ENCODE peak calls at places on chromosomes 7 and 10, in ten cellular contexts. One of them, this sample, is unnamed.

GRCh38 chr7:26944486-26944885 is 80.1 kb upstream of the SKAP2 start:
- DNase-seq in NCI-H2171 treated with DMSO at 0.1 percent for 48 hours: peak
- DNase-seq in Jurkat, Clone E6-1: no peak
- DNase-seq in stimulated activated CD8-positive, alpha-beta memory T cell treated with anti-CD3 and anti-CD28 coated beads, Interleukin-15, amount 100 ng/mL, for 4 hours: no peak
- DNase-seq in A172: no peak
- DNase-seq in type B pancreatic cell: no peak
- DNase-seq in Ammon's horn: no peak
- DNase-seq in activated T-helper 1 cell treated with Interleukin-2 at 50 U/mL for 16 hours: no peak
- DNase-seq in neural crest cell: no peak
- DNase-seq in stimulated activated CD4-positive, alpha-beta T cell treated with anti-CD3 and anti-CD28 coated beads, Interleukin-4, amount 100 ng/mL, for 48 hours: no peak
- DNase-seq in this sample: no peak

GRCh38 chr7:81690688-81691087 is 79.2 kb downstream of the HGF start:
- DNase-seq in neural crest cell: no peak
- DNase-seq in A172: no peak
- DNase-seq in NCI-H2171 treated with DMSO at 0.1 percent for 48 hours: no peak
- DNase-seq in activated T-helper 1 cell treated with Interleukin-2 at 50 U/mL for 16 hours: no peak
- DNase-seq in Jurkat, Clone E6-1: no peak
- DNase-seq in Ammon's horn: no peak
- DNase-seq in type B pancreatic cell: no peak
- DNase-seq in stimulated activated CD4-positive, alpha-beta T cell treated with anti-CD3 and anti-CD28 coated beads, Interleukin-4, amount 100 ng/mL, for 48 hours: no peak
- DNase-seq in stimulated activated CD8-positive, alpha-beta memory T cell treated with anti-CD3 and anti-CD28 coated beads, Interleukin-15, amount 100 ng/mL, for 4 hours: no peak
- DNase-seq in this sample: no peak

GRCh38 chr7:138036135-138036534 is 34.2 kb upstream of the CREB3L2 start:
- DNase-seq in activated T-helper 1 cell treated with Interleukin-2 at 50 U/mL for 16 hours: no peak
- DNase-seq in Jurkat, Clone E6-1: no peak
- DNase-seq in type B pancreatic cell: no peak
- DNase-seq in stimulated activated CD4-positive, alpha-beta T cell treated with anti-CD3 and anti-CD28 coated beads, Interleukin-4, amount 100 ng/mL, for 48 hours: no peak
- DNase-seq in A172: no peak
- DNase-seq in NCI-H2171 treated with DMSO at 0.1 percent for 48 hours: no peak
- DNase-seq in Ammon's horn: no peak
- DNase-seq in stimulated activated CD8-positive, alpha-beta memory T cell treated with anti-CD3 and anti-CD28 coated beads, Interleukin-15, amount 100 ng/mL, for 4 hours: no peak
- DNase-seq in neural crest cell: no peak
- DNase-seq in this sample: no peak

GRCh38 chr7:141042222-141043193 is 27.8 kb upstream of the MRPS33 start:
- DNase-seq in NCI-H2171 treated with DMSO at 0.1 percent for 48 hours: no peak
- DNase-seq in type B pancreatic cell: no peak
- DNase-seq in Ammon's horn: no peak
- DNase-seq in stimulated activated CD4-positive, alpha-beta T cell treated with anti-CD3 and anti-CD28 coated beads, Interleukin-4, amount 100 ng/mL, for 48 hours: no peak
- DNase-seq in neural crest cell: no peak
- DNase-seq in stimulated activated CD8-positive, alpha-beta memory T cell treated with anti-CD3 and anti-CD28 coated beads, Interleukin-15, amount 100 ng/mL, for 4 hours: no peak
- DNase-seq in Jurkat, Clone E6-1: no peak
- DNase-seq in A172: no peak
- DNase-seq in activated T-helper 1 cell treated with Interleukin-2 at 50 U/mL for 16 hours: no peak
- DNase-seq in this sample: no peak

GRCh38 chr10:116961305-116962251 is 43.4 kb downstream of the SHTN1 start:
- DNase-seq in type B pancreatic cell: no peak
- DNase-seq in activated T-helper 1 cell treated with Interleukin-2 at 50 U/mL for 16 hours: no peak
- DNase-seq in A172: no peak
- DNase-seq in stimulated activated CD8-positive, alpha-beta memory T cell treated with anti-CD3 and anti-CD28 coated beads, Interleukin-15, amount 100 ng/mL, for 4 hours: no peak
- DNase-seq in neural crest cell: no peak
- DNase-seq in NCI-H2171 treated with DMSO at 0.1 percent for 48 hours: no peak
- DNase-seq in Jurkat, Clone E6-1: no peak
- DNase-seq in stimulated activated CD4-positive, alpha-beta T cell treated with anti-CD3 and anti-CD28 coated beads, Interleukin-4, amount 100 ng/mL, for 48 hours: no peak
- DNase-seq in Ammon's horn: peak
- DNase-seq in this sample: no peak

GRCh38 chr7:77306231-77307067 is 106.8 kb upstream of the FGL2 start:
- DNase-seq in activated T-helper 1 cell treated with Interleukin-2 at 50 U/mL for 16 hours: no peak
- DNase-seq in type B pancreatic cell: no peak
- DNase-seq in A172: no peak
- DNase-seq in Ammon's horn: peak
- DNase-seq in NCI-H2171 treated with DMSO at 0.1 percent for 48 hours: no peak
- DNase-seq in neural crest cell: no peak
- DNase-seq in Jurkat, Clone E6-1: no peak
- DNase-seq in stimulated activated CD8-positive, alpha-beta memory T cell treated with anti-CD3 and anti-CD28 coated beads, Interleukin-15, amount 100 ng/mL, for 4 hours: no peak
- DNase-seq in stimulated activated CD4-positive, alpha-beta T cell treated with anti-CD3 and anti-CD28 coated beads, Interleukin-4, amount 100 ng/mL, for 48 hours: no peak
- DNase-seq in this sample: no peak

GRCh38 chr10:30028006-30028441 is 31.4 kb downstream of the JCAD start:
- DNase-seq in A172: no peak
- DNase-seq in Ammon's horn: no peak
- DNase-seq in stimulated activated CD8-positive, alpha-beta memory T cell treated with anti-CD3 and anti-CD28 coated beads, Interleukin-15, amount 100 ng/mL, for 4 hours: no peak
- DNase-seq in NCI-H2171 treated with DMSO at 0.1 percent for 48 hours: no peak
- DNase-seq in type B pancreatic cell: no peak
- DNase-seq in activated T-helper 1 cell treated with Interleukin-2 at 50 U/mL for 16 hours: no peak
- DNase-seq in neural crest cell: no peak
- DNase-seq in stimulated activated CD4-positive, alpha-beta T cell treated with anti-CD3 and anti-CD28 coated beads, Interleukin-4, amount 100 ng/mL, for 48 hours: no peak
- DNase-seq in Jurkat, Clone E6-1: peak
- DNase-seq in this sample: no peak

GRCh38 chr10:101867931-101868330 is 24.3 kb upstream of the KCNIP2 start:
- DNase-seq in type B pancreatic cell: no peak
- DNase-seq in NCI-H2171 treated with DMSO at 0.1 percent for 48 hours: no peak
- DNase-seq in Ammon's horn: no peak
- DNase-seq in neural crest cell: no peak
- DNase-seq in Jurkat, Clone E6-1: no peak
- DNase-seq in stimulated activated CD4-positive, alpha-beta T cell treated with anti-CD3 and anti-CD28 coated beads, Interleukin-4, amount 100 ng/mL, for 48 hours: no peak
- DNase-seq in stimulated activated CD8-positive, alpha-beta memory T cell treated with anti-CD3 and anti-CD28 coated beads, Interleukin-15, amount 100 ng/mL, for 4 hours: no peak
- DNase-seq in A172: no peak
- DNase-seq in activated T-helper 1 cell treated with Interleukin-2 at 50 U/mL for 16 hours: no peak
- DNase-seq in this sample: no peak

GRCh38 chr7:85102813-85103350 is 84.0 kb downstream of the SEMA3D start:
- DNase-seq in Ammon's horn: no peak
- DNase-seq in stimulated activated CD8-positive, alpha-beta memory T cell treated with anti-CD3 and anti-CD28 coated beads, Interleukin-15, amount 100 ng/mL, for 4 hours: no peak
- DNase-seq in A172: peak
- DNase-seq in stimulated activated CD4-positive, alpha-beta T cell treated with anti-CD3 and anti-CD28 coated beads, Interleukin-4, amount 100 ng/mL, for 48 hours: no peak
- DNase-seq in NCI-H2171 treated with DMSO at 0.1 percent for 48 hours: no peak
- DNase-seq in neural crest cell: no peak
- DNase-seq in activated T-helper 1 cell treated with Interleukin-2 at 50 U/mL for 16 hours: no peak
- DNase-seq in type B pancreatic cell: no peak
- DNase-seq in Jurkat, Clone E6-1: no peak
- DNase-seq in this sample: no peak

GRCh38 chr7:122457969-122458368 is 153.4 kb upstream of the FEZF1 start:
- DNase-seq in neural crest cell: no peak
- DNase-seq in A172: no peak
- DNase-seq in NCI-H2171 treated with DMSO at 0.1 percent for 48 hours: peak
- DNase-seq in activated T-helper 1 cell treated with Interleukin-2 at 50 U/mL for 16 hours: no peak
- DNase-seq in Ammon's horn: no peak
- DNase-seq in stimulated activated CD8-positive, alpha-beta memory T cell treated with anti-CD3 and anti-CD28 coated beads, Interleukin-15, amount 100 ng/mL, for 4 hours: no peak
- DNase-seq in stimulated activated CD4-positive, alpha-beta T cell treated with anti-CD3 and anti-CD28 coated beads, Interleukin-4, amount 100 ng/mL, for 48 hours: no peak
- DNase-seq in type B pancreatic cell: no peak
- DNase-seq in Jurkat, Clone E6-1: no peak
- DNase-seq in this sample: no peak

GRCh38 chr7:131015131-131015954 is 281.3 kb upstream of the KLF14 start:
- DNase-seq in Jurkat, Clone E6-1: no peak
- DNase-seq in neural crest cell: no peak
- DNase-seq in NCI-H2171 treated with DMSO at 0.1 percent for 48 hours: no peak
- DNase-seq in A172: peak
- DNase-seq in activated T-helper 1 cell treated with Interleukin-2 at 50 U/mL for 16 hours: no peak
- DNase-seq in stimulated activated CD8-positive, alpha-beta memory T cell treated with anti-CD3 and anti-CD28 coated beads, Interleukin-15, amount 100 ng/mL, for 4 hours: no peak
- DNase-seq in Ammon's horn: no peak
- DNase-seq in type B pancreatic cell: no peak
- DNase-seq in stimulated activated CD4-positive, alpha-beta T cell treated with anti-CD3 and anti-CD28 coated beads, Interleukin-4, amount 100 ng/mL, for 48 hours: no peak
- DNase-seq in this sample: no peak

GRCh38 chr7:70006411-70006920 is 408.2 kb downstream of the AUTS2 start:
- DNase-seq in A172: no peak
- DNase-seq in activated T-helper 1 cell treated with Interleukin-2 at 50 U/mL for 16 hours: no peak
- DNase-seq in Ammon's horn: no peak
- DNase-seq in NCI-H2171 treated with DMSO at 0.1 percent for 48 hours: peak
- DNase-seq in type B pancreatic cell: no peak
- DNase-seq in stimulated activated CD8-positive, alpha-beta memory T cell treated with anti-CD3 and anti-CD28 coated beads, Interleukin-15, amount 100 ng/mL, for 4 hours: no peak
- DNase-seq in neural crest cell: no peak
- DNase-seq in Jurkat, Clone E6-1: peak
- DNase-seq in stimulated activated CD4-positive, alpha-beta T cell treated with anti-CD3 and anti-CD28 coated beads, Interleukin-4, amount 100 ng/mL, for 48 hours: no peak
- DNase-seq in this sample: no peak

GRCh38 chr10:69718951-69719350 is 82.8 kb upstream of the COL13A1 start:
- DNase-seq in neural crest cell: no peak
- DNase-seq in activated T-helper 1 cell treated with Interleukin-2 at 50 U/mL for 16 hours: no peak
- DNase-seq in Ammon's horn: no peak
- DNase-seq in stimulated activated CD8-positive, alpha-beta memory T cell treated with anti-CD3 and anti-CD28 coated beads, Interleukin-15, amount 100 ng/mL, for 4 hours: no peak
- DNase-seq in Jurkat, Clone E6-1: no peak
- DNase-seq in A172: no peak
- DNase-seq in stimulated activated CD4-positive, alpha-beta T cell treated with anti-CD3 and anti-CD28 coated beads, Interleukin-4, amount 100 ng/mL, for 48 hours: no peak
- DNase-seq in type B pancreatic cell: no peak
- DNase-seq in NCI-H2171 treated with DMSO at 0.1 percent for 48 hours: no peak
- DNase-seq in this sample: no peak

GRCh38 chr10:8584666-8585065 is 530.2 kb downstream of the GATA3 start:
- DNase-seq in NCI-H2171 treated with DMSO at 0.1 percent for 48 hours: no peak
- DNase-seq in stimulated activated CD8-positive, alpha-beta memory T cell treated with anti-CD3 and anti-CD28 coated beads, Interleukin-15, amount 100 ng/mL, for 4 hours: no peak
- DNase-seq in stimulated activated CD4-positive, alpha-beta T cell treated with anti-CD3 and anti-CD28 coated beads, Interleukin-4, amount 100 ng/mL, for 48 hours: no peak
- DNase-seq in activated T-helper 1 cell treated with Interleukin-2 at 50 U/mL for 16 hours: no peak
- DNase-seq in neural crest cell: no peak
- DNase-seq in Jurkat, Clone E6-1: no peak
- DNase-seq in type B pancreatic cell: no peak
- DNase-seq in Ammon's horn: no peak
- DNase-seq in A172: no peak
- DNase-seq in this sample: no peak

GRCh38 chr7:129781128-129781855 is 169.8 kb downstream of the NRF1 start:
- DNase-seq in NCI-H2171 treated with DMSO at 0.1 percent for 48 hours: peak
- DNase-seq in stimulated activated CD8-positive, alpha-beta memory T cell treated with anti-CD3 and anti-CD28 coated beads, Interleukin-15, amount 100 ng/mL, for 4 hours: no peak
- DNase-seq in stimulated activated CD4-positive, alpha-beta T cell treated with anti-CD3 and anti-CD28 coated beads, Interleukin-4, amount 100 ng/mL, for 48 hours: no peak
- DNase-seq in neural crest cell: no peak
- DNase-seq in Ammon's horn: no peak
- DNase-seq in type B pancreatic cell: no peak
- DNase-seq in Jurkat, Clone E6-1: no peak
- DNase-seq in activated T-helper 1 cell treated with Interleukin-2 at 50 U/mL for 16 hours: no peak
- DNase-seq in A172: no peak
- DNase-seq in this sample: no peak

GRCh38 chr7:66187894-66188293 is 17.2 kb upstream of the TPST1 start:
- DNase-seq in activated T-helper 1 cell treated with Interleukin-2 at 50 U/mL for 16 hours: no peak
- DNase-seq in A172: no peak
- DNase-seq in type B pancreatic cell: no peak
- DNase-seq in stimulated activated CD4-positive, alpha-beta T cell treated with anti-CD3 and anti-CD28 coated beads, Interleukin-4, amount 100 ng/mL, for 48 hours: no peak
- DNase-seq in neural crest cell: no peak
- DNase-seq in stimulated activated CD8-positive, alpha-beta memory T cell treated with anti-CD3 and anti-CD28 coated beads, Interleukin-15, amount 100 ng/mL, for 4 hours: no peak
- DNase-seq in Jurkat, Clone E6-1: no peak
- DNase-seq in Ammon's horn: no peak
- DNase-seq in NCI-H2171 treated with DMSO at 0.1 percent for 48 hours: no peak
- DNase-seq in this sample: no peak

GRCh38 chr7:84997626-84998025 is 189.2 kb downstream of the SEMA3D start:
- DNase-seq in stimulated activated CD8-positive, alpha-beta memory T cell treated with anti-CD3 and anti-CD28 coated beads, Interleukin-15, amount 100 ng/mL, for 4 hours: no peak
- DNase-seq in A172: no peak
- DNase-seq in stimulated activated CD4-positive, alpha-beta T cell treated with anti-CD3 and anti-CD28 coated beads, Interleukin-4, amount 100 ng/mL, for 48 hours: no peak
- DNase-seq in NCI-H2171 treated with DMSO at 0.1 percent for 48 hours: no peak
- DNase-seq in Ammon's horn: no peak
- DNase-seq in activated T-helper 1 cell treated with Interleukin-2 at 50 U/mL for 16 hours: no peak
- DNase-seq in neural crest cell: no peak
- DNase-seq in Jurkat, Clone E6-1: no peak
- DNase-seq in type B pancreatic cell: no peak
- DNase-seq in this sample: no peak

GRCh38 chr7:2657208-2657607 is 25.4 kb downstream of the TTYH3 start:
- DNase-seq in NCI-H2171 treated with DMSO at 0.1 percent for 48 hours: no peak
- DNase-seq in neural crest cell: no peak
- DNase-seq in stimulated activated CD4-positive, alpha-beta T cell treated with anti-CD3 and anti-CD28 coated beads, Interleukin-4, amount 100 ng/mL, for 48 hours: no peak
- DNase-seq in stimulated activated CD8-positive, alpha-beta memory T cell treated with anti-CD3 and anti-CD28 coated beads, Interleukin-15, amount 100 ng/mL, for 4 hours: no peak
- DNase-seq in A172: no peak
- DNase-seq in type B pancreatic cell: no peak
- DNase-seq in Jurkat, Clone E6-1: no peak
- DNase-seq in activated T-helper 1 cell treated with Interleukin-2 at 50 U/mL for 16 hours: no peak
- DNase-seq in Ammon's horn: no peak
- DNase-seq in this sample: no peak

GRCh38 chr7:126447984-126448383 is 804.8 kb downstream of the GRM8 start:
- DNase-seq in NCI-H2171 treated with DMSO at 0.1 percent for 48 hours: no peak
- DNase-seq in stimulated activated CD8-positive, alpha-beta memory T cell treated with anti-CD3 and anti-CD28 coated beads, Interleukin-15, amount 100 ng/mL, for 4 hours: no peak
- DNase-seq in Ammon's horn: no peak
- DNase-seq in activated T-helper 1 cell treated with Interleukin-2 at 50 U/mL for 16 hours: no peak
- DNase-seq in stimulated activated CD4-positive, alpha-beta T cell treated with anti-CD3 and anti-CD28 coated beads, Interleukin-4, amount 100 ng/mL, for 48 hours: no peak
- DNase-seq in Jurkat, Clone E6-1: no peak
- DNase-seq in type B pancreatic cell: no peak
- DNase-seq in A172: no peak
- DNase-seq in neural crest cell: no peak
- DNase-seq in this sample: no peak

GRCh38 chr7:141221007-141221612 is 147.2 kb downstream of the TMEM178B start:
- DNase-seq in neural crest cell: no peak
- DNase-seq in stimulated activated CD8-positive, alpha-beta memory T cell treated with anti-CD3 and anti-CD28 coated beads, Interleukin-15, amount 100 ng/mL, for 4 hours: no peak
- DNase-seq in type B pancreatic cell: no peak
- DNase-seq in stimulated activated CD4-positive, alpha-beta T cell treated with anti-CD3 and anti-CD28 coated beads, Interleukin-4, amount 100 ng/mL, for 48 hours: no peak
- DNase-seq in NCI-H2171 treated with DMSO at 0.1 percent for 48 hours: no peak
- DNase-seq in Ammon's horn: no peak
- DNase-seq in activated T-helper 1 cell treated with Interleukin-2 at 50 U/mL for 16 hours: no peak
- DNase-seq in A172: peak
- DNase-seq in Jurkat, Clone E6-1: peak
- DNase-seq in this sample: no peak

GRCh38 chr7:26949319-26949718 is 84.9 kb upstream of the SKAP2 start:
- DNase-seq in stimulated activated CD4-positive, alpha-beta T cell treated with anti-CD3 and anti-CD28 coated beads, Interleukin-4, amount 100 ng/mL, for 48 hours: no peak
- DNase-seq in neural crest cell: no peak
- DNase-seq in Jurkat, Clone E6-1: no peak
- DNase-seq in Ammon's horn: no peak
- DNase-seq in stimulated activated CD8-positive, alpha-beta memory T cell treated with anti-CD3 and anti-CD28 coated beads, Interleukin-15, amount 100 ng/mL, for 4 hours: no peak
- DNase-seq in A172: no peak
- DNase-seq in type B pancreatic cell: no peak
- DNase-seq in NCI-H2171 treated with DMSO at 0.1 percent for 48 hours: no peak
- DNase-seq in activated T-helper 1 cell treated with Interleukin-2 at 50 U/mL for 16 hours: no peak
- DNase-seq in this sample: no peak

GRCh38 chr7:149448961-149449360 is 11.9 kb downstream of the ZNF777 start:
- DNase-seq in stimulated activated CD8-positive, alpha-beta memory T cell treated with anti-CD3 and anti-CD28 coated beads, Interleukin-15, amount 100 ng/mL, for 4 hours: no peak
- DNase-seq in neural crest cell: no peak
- DNase-seq in NCI-H2171 treated with DMSO at 0.1 percent for 48 hours: no peak
- DNase-seq in stimulated activated CD4-positive, alpha-beta T cell treated with anti-CD3 and anti-CD28 coated beads, Interleukin-4, amount 100 ng/mL, for 48 hours: no peak
- DNase-seq in activated T-helper 1 cell treated with Interleukin-2 at 50 U/mL for 16 hours: no peak
- DNase-seq in Jurkat, Clone E6-1: no peak
- DNase-seq in type B pancreatic cell: peak
- DNase-seq in Ammon's horn: no peak
- DNase-seq in A172: no peak
- DNase-seq in this sample: no peak

GRCh38 chr7:117892821-117893220 is 19.6 kb upstream of the CTTNBP2 start:
- DNase-seq in Ammon's horn: no peak
- DNase-seq in stimulated activated CD4-positive, alpha-beta T cell treated with anti-CD3 and anti-CD28 coated beads, Interleukin-4, amount 100 ng/mL, for 48 hours: no peak
- DNase-seq in stimulated activated CD8-positive, alpha-beta memory T cell treated with anti-CD3 and anti-CD28 coated beads, Interleukin-15, amount 100 ng/mL, for 4 hours: no peak
- DNase-seq in A172: no peak
- DNase-seq in type B pancreatic cell: no peak
- DNase-seq in Jurkat, Clone E6-1: no peak
- DNase-seq in NCI-H2171 treated with DMSO at 0.1 percent for 48 hours: no peak
- DNase-seq in activated T-helper 1 cell treated with Interleukin-2 at 50 U/mL for 16 hours: no peak
- DNase-seq in neural crest cell: no peak
- DNase-seq in this sample: no peak

GRCh38 chr10:59508296-59508695 is 145.9 kb upstream of the FAM13C start:
- DNase-seq in stimulated activated CD4-positive, alpha-beta T cell treated with anti-CD3 and anti-CD28 coated beads, Interleukin-4, amount 100 ng/mL, for 48 hours: no peak
- DNase-seq in stimulated activated CD8-positive, alpha-beta memory T cell treated with anti-CD3 and anti-CD28 coated beads, Interleukin-15, amount 100 ng/mL, for 4 hours: no peak
- DNase-seq in activated T-helper 1 cell treated with Interleukin-2 at 50 U/mL for 16 hours: no peak
- DNase-seq in A172: no peak
- DNase-seq in NCI-H2171 treated with DMSO at 0.1 percent for 48 hours: no peak
- DNase-seq in neural crest cell: no peak
- DNase-seq in Jurkat, Clone E6-1: no peak
- DNase-seq in Ammon's horn: no peak
- DNase-seq in type B pancreatic cell: no peak
- DNase-seq in this sample: no peak

GRCh38 chr10:66627156-66627555 is 298.7 kb upstream of the LRRTM3 start:
- DNase-seq in Jurkat, Clone E6-1: peak
- DNase-seq in A172: peak
- DNase-seq in type B pancreatic cell: no peak
- DNase-seq in NCI-H2171 treated with DMSO at 0.1 percent for 48 hours: peak
- DNase-seq in activated T-helper 1 cell treated with Interleukin-2 at 50 U/mL for 16 hours: no peak
- DNase-seq in Ammon's horn: peak
- DNase-seq in stimulated activated CD8-positive, alpha-beta memory T cell treated with anti-CD3 and anti-CD28 coated beads, Interleukin-15, amount 100 ng/mL, for 4 hours: no peak
- DNase-seq in neural crest cell: no peak
- DNase-seq in stimulated activated CD4-positive, alpha-beta T cell treated with anti-CD3 and anti-CD28 coated beads, Interleukin-4, amount 100 ng/mL, for 48 hours: no peak
- DNase-seq in this sample: peak

GRCh38 chr7:32248505-32248904 is 178.3 kb upstream of the PDE1C start:
- DNase-seq in type B pancreatic cell: no peak
- DNase-seq in A172: no peak
- DNase-seq in Ammon's horn: no peak
- DNase-seq in stimulated activated CD8-positive, alpha-beta memory T cell treated with anti-CD3 and anti-CD28 coated beads, Interleukin-15, amount 100 ng/mL, for 4 hours: no peak
- DNase-seq in stimulated activated CD4-positive, alpha-beta T cell treated with anti-CD3 and anti-CD28 coated beads, Interleukin-4, amount 100 ng/mL, for 48 hours: no peak
- DNase-seq in Jurkat, Clone E6-1: no peak
- DNase-seq in NCI-H2171 treated with DMSO at 0.1 percent for 48 hours: no peak
- DNase-seq in neural crest cell: no peak
- DNase-seq in activated T-helper 1 cell treated with Interleukin-2 at 50 U/mL for 16 hours: no peak
- DNase-seq in this sample: no peak

GRCh38 chr7:124056234-124056633 is 23.4 kb upstream of the TMEM229A start:
- DNase-seq in neural crest cell: no peak
- DNase-seq in A172: no peak
- DNase-seq in Jurkat, Clone E6-1: no peak
- DNase-seq in activated T-helper 1 cell treated with Interleukin-2 at 50 U/mL for 16 hours: no peak
- DNase-seq in stimulated activated CD8-positive, alpha-beta memory T cell treated with anti-CD3 and anti-CD28 coated beads, Interleukin-15, amount 100 ng/mL, for 4 hours: no peak
- DNase-seq in stimulated activated CD4-positive, alpha-beta T cell treated with anti-CD3 and anti-CD28 coated beads, Interleukin-4, amount 100 ng/mL, for 48 hours: no peak
- DNase-seq in type B pancreatic cell: no peak
- DNase-seq in Ammon's horn: no peak
- DNase-seq in NCI-H2171 treated with DMSO at 0.1 percent for 48 hours: no peak
- DNase-seq in this sample: no peak

GRCh38 chr7:44276571-44277101 is 48.8 kb downstream of the CAMK2B start:
- DNase-seq in NCI-H2171 treated with DMSO at 0.1 percent for 48 hours: no peak
- DNase-seq in Jurkat, Clone E6-1: no peak
- DNase-seq in activated T-helper 1 cell treated with Interleukin-2 at 50 U/mL for 16 hours: no peak
- DNase-seq in stimulated activated CD4-positive, alpha-beta T cell treated with anti-CD3 and anti-CD28 coated beads, Interleukin-4, amount 100 ng/mL, for 48 hours: no peak
- DNase-seq in Ammon's horn: no peak
- DNase-seq in A172: no peak
- DNase-seq in type B pancreatic cell: no peak
- DNase-seq in stimulated activated CD8-positive, alpha-beta memory T cell treated with anti-CD3 and anti-CD28 coated beads, Interleukin-15, amount 100 ng/mL, for 4 hours: no peak
- DNase-seq in neural crest cell: no peak
- DNase-seq in this sample: no peak

This sample was measured in cerebellum.